ENCODE peak calls at places on chromosome 10, in seven cellular contexts. J, T, K, C, N, W and E are unnamed samples.

GRCh38 chr10:16297652-16298051 is 139.2 kb upstream of the PTER start:
- DNase-seq in J (no peak), T (no peak), K (no peak), C (no peak), N (no peak), W (no peak), E (no peak)

GRCh38 chr10:13665516-13666262 is 78.9 kb downstream of the PRPF18 start:
- DNase-seq in J (no peak), T (no peak), K (no peak), C (no peak), N (no peak), W (no peak), E (no peak)

GRCh38 chr10:67666416-67667043 is 29.5 kb downstream of the CTNNA3 start:
- DNase-seq in J (peak), T (no peak), K (peak), C (peak), N (no peak), W (no peak), E (peak)

GRCh38 chr10:119341236-119342016 is 134.1 kb downstream of the GRK5 start:
- DNase-seq in J (peak), T (peak), K (peak), C (no peak), N (peak), W (no peak), E (peak)

GRCh38 chr10:30967654-30968421 is 63.8 kb downstream of the ZNF438 start:
- DNase-seq in J (no peak), T (no peak), K (no peak), C (no peak), N (no peak), W (no peak), E (no peak)

GRCh38 chr10:16843252-16843870 is 26.1 kb upstream of the RSU1 start:
- DNase-seq in J (peak), T (no peak), K (peak), C (peak), N (no peak), W (no peak), E (peak)

GRCh38 chr10:48792121-48792520 is 107.4 kb downstream of the WDFY4 start:
- DNase-seq in J (no peak), T (no peak), K (no peak), C (no peak), N (no peak), W (no peak), E (peak)

GRCh38 chr10:101297901-101298451 is 56.0 kb upstream of the BTRC start:
- DNase-seq in J (peak), T (peak), K (peak), C (no peak), N (peak), W (peak), E (peak)

GRCh38 chr10:131193923-131194322 is 117.6 kb downstream of the TCERG1L start:
- DNase-seq in J (no peak), T (no peak), K (no peak), C (no peak), N (no peak), W (no peak), E (no peak)

GRCh38 chr10:27838291-27838690 is 92.7 kb upstream of the MKX start:
- DNase-seq in J (peak), T (no peak), K (no peak), C (no peak), N (no peak), W (no peak), E (no peak)

GRCh38 chr10:100138921-100139496 is 46.8 kb downstream of the ERLIN1 start:
- DNase-seq in J (no peak), T (no peak), K (no peak), C (no peak), N (no peak), W (no peak), E (no peak)

GRCh38 chr10:103548581-103549348 is 55.3 kb downstream of the NEURL1 start:
- DNase-seq in J (peak), T (no peak), K (no peak), C (no peak), N (no peak), W (no peak), E (no peak)

GRCh38 chr10:113960617-113961260 is 82.9 kb upstream of the ADRB1 start:
- DNase-seq in J (no peak), T (peak), K (no peak), C (no peak), N (no peak), W (no peak), E (peak)

GRCh38 chr10:110265573-110266193 is 39.0 kb downstream of the SMNDC1 start:
- DNase-seq in J (no peak), T (no peak), K (no peak), C (no peak), N (no peak), W (no peak), E (no peak)